ENCODE peak calls at places on chromosomes 16 and 17, in four cellular contexts. I is activated gamma-delta T cell treated with anti-CD3 and anti-CD28 coated beads, Interleukin-2, amount 50 U/mL, for 16 hours; U is T-helper 1 cell; E is T-helper 9 cell. F is an unnamed sample.

GRCh38 chr16:85329059-85329812 is 217.0 kb upstream of the CIBAR2 start:
- DNase-seq in I (no peak), U (no peak), E (no peak), F (peak)

GRCh38 chr16:57134982-57135381 is 42.6 kb downstream of the CPNE2 start:
- DNase-seq in I (peak), U (peak), E (no peak), F (peak)

GRCh38 chr17:73196500-73196899 is 3.6 kb downstream of the COG1 start:
- DNase-seq in I (no peak), U (no peak), E (no peak), F (no peak)

GRCh38 chr16:74725641-74726040 is 25.0 kb upstream of the MLKL start:
- DNase-seq in I (no peak), U (no peak), E (no peak), F (no peak)

GRCh38 chr16:29683543-29684090 is 4.6 kb downstream of the QPRT start:
- DNase-seq in I (no peak), U (no peak), E (no peak), F (no peak)

GRCh38 chr16:82046941-82047340 is 11.9 kb downstream of the HSD17B2 start:
- DNase-seq in I (no peak), U (no peak), E (no peak), F (no peak)

GRCh38 chr16:15752717-15753488 is 102.9 kb downstream of the NDE1 start:
- DNase-seq in I (no peak), U (no peak), E (no peak), F (no peak)

GRCh38 chr16:11006666-11007065 is 62.3 kb downstream of the CLEC16A start:
- DNase-seq in I (no peak), U (no peak), E (no peak), F (no peak)

GRCh38 chr17:27385626-27386025 is 70.6 kb upstream of the KSR1 start:
- DNase-seq in I (no peak), U (no peak), E (no peak), F (no peak)